ENCODE peak calls at places on chromosomes 5 and 9, in ten cellular contexts. One of them, this sample, is unnamed.

GRCh38 chr5:73311291-73312110 is 137.1 kb downstream of the FOXD1 start:
- DNase-seq in tibial artery: peak
- DNase-seq in natural killer cell: no peak
- DNase-seq in HFFc6: peak
- DNase-seq in osteoblast: peak
- DNase-seq in GM23338: peak
- DNase-seq in fibroblast of mammary gland: peak
- DNase-seq in cardiac fibroblast: peak
- DNase-seq in Calu3: peak
- DNase-seq in HFF-Myc: no peak
- DNase-seq in this sample: no peak

GRCh38 chr9:123262338-123262737 is 6.0 kb downstream of the STRBP start:
- DNase-seq in fibroblast of mammary gland: no peak
- DNase-seq in Calu3: no peak
- DNase-seq in HFFc6: no peak
- DNase-seq in cardiac fibroblast: no peak
- DNase-seq in natural killer cell: no peak
- DNase-seq in tibial artery: no peak
- DNase-seq in GM23338: no peak
- DNase-seq in HFF-Myc: no peak
- DNase-seq in osteoblast: no peak
- DNase-seq in this sample: no peak

GRCh38 chr5:4116834-4117233 is 521.2 kb downstream of the IRX1 start:
- DNase-seq in HFFc6: no peak
- DNase-seq in fibroblast of mammary gland: peak
- DNase-seq in HFF-Myc: no peak
- DNase-seq in natural killer cell: no peak
- DNase-seq in tibial artery: no peak
- DNase-seq in GM23338: no peak
- DNase-seq in cardiac fibroblast: peak
- DNase-seq in osteoblast: no peak
- DNase-seq in Calu3: no peak
- DNase-seq in this sample: no peak

GRCh38 chr5:112159435-112159834 is 259.6 kb downstream of the EPB41L4A start:
- DNase-seq in cardiac fibroblast: peak
- DNase-seq in GM23338: no peak
- DNase-seq in HFFc6: no peak
- DNase-seq in fibroblast of mammary gland: peak
- DNase-seq in Calu3: no peak
- DNase-seq in tibial artery: no peak
- DNase-seq in osteoblast: no peak
- DNase-seq in HFF-Myc: no peak
- DNase-seq in natural killer cell: no peak
- DNase-seq in this sample: no peak

GRCh38 chr9:124602204-124602603 is 95.0 kb upstream of the NR5A1 start:
- DNase-seq in HFF-Myc: no peak
- DNase-seq in tibial artery: no peak
- DNase-seq in natural killer cell: no peak
- DNase-seq in fibroblast of mammary gland: no peak
- DNase-seq in Calu3: no peak
- DNase-seq in osteoblast: no peak
- DNase-seq in GM23338: no peak
- DNase-seq in cardiac fibroblast: no peak
- DNase-seq in HFFc6: no peak
- DNase-seq in this sample: no peak

GRCh38 chr9:100011062-100011681 is 87.6 kb downstream of the ERP44 start:
- DNase-seq in tibial artery: no peak
- DNase-seq in cardiac fibroblast: peak
- DNase-seq in HFF-Myc: peak
- DNase-seq in HFFc6: peak
- DNase-seq in natural killer cell: no peak
- DNase-seq in osteoblast: peak
- DNase-seq in fibroblast of mammary gland: peak
- DNase-seq in GM23338: peak
- DNase-seq in Calu3: peak
- DNase-seq in this sample: peak

GRCh38 chr5:167814828-167815227 is 476.6 kb upstream of the WWC1 start:
- DNase-seq in natural killer cell: no peak
- DNase-seq in HFFc6: peak
- DNase-seq in GM23338: peak
- DNase-seq in HFF-Myc: peak
- DNase-seq in fibroblast of mammary gland: peak
- DNase-seq in tibial artery: no peak
- DNase-seq in cardiac fibroblast: peak
- DNase-seq in Calu3: no peak
- DNase-seq in osteoblast: peak
- DNase-seq in this sample: no peak

GRCh38 chr9:13971415-13971814 is 342.5 kb downstream of the NFIB start:
- DNase-seq in HFFc6: no peak
- DNase-seq in cardiac fibroblast: no peak
- DNase-seq in natural killer cell: no peak
- DNase-seq in Calu3: no peak
- DNase-seq in fibroblast of mammary gland: no peak
- DNase-seq in tibial artery: no peak
- DNase-seq in HFF-Myc: no peak
- DNase-seq in osteoblast: no peak
- DNase-seq in GM23338: no peak
- DNase-seq in this sample: no peak

GRCh38 chr5:145941096-145941676 is 4.8 kb downstream of the SH3RF2 start:
- DNase-seq in HFF-Myc: no peak
- DNase-seq in cardiac fibroblast: no peak
- DNase-seq in natural killer cell: no peak
- DNase-seq in HFFc6: peak
- DNase-seq in Calu3: no peak
- DNase-seq in osteoblast: no peak
- DNase-seq in tibial artery: no peak
- DNase-seq in GM23338: no peak
- DNase-seq in fibroblast of mammary gland: no peak
- DNase-seq in this sample: no peak

GRCh38 chr5:97854871-97855762 is 672.1 kb upstream of the RIOK2 start:
- DNase-seq in natural killer cell: no peak
- DNase-seq in fibroblast of mammary gland: peak
- DNase-seq in tibial artery: no peak
- DNase-seq in cardiac fibroblast: peak
- DNase-seq in HFFc6: no peak
- DNase-seq in HFF-Myc: no peak
- DNase-seq in osteoblast: peak
- DNase-seq in Calu3: no peak
- DNase-seq in GM23338: peak
- DNase-seq in this sample: no peak

GRCh38 chr5:2836133-2836532 is 84.7 kb upstream of the IRX2 start:
- DNase-seq in Calu3: no peak
- DNase-seq in osteoblast: no peak
- DNase-seq in GM23338: no peak
- DNase-seq in tibial artery: no peak
- DNase-seq in cardiac fibroblast: no peak
- DNase-seq in HFF-Myc: no peak
- DNase-seq in fibroblast of mammary gland: no peak
- DNase-seq in natural killer cell: no peak
- DNase-seq in HFFc6: no peak
- DNase-seq in this sample: no peak

GRCh38 chr5:75734913-75735789 is 17.9 kb upstream of the POC5 start:
- DNase-seq in tibial artery: no peak
- DNase-seq in HFFc6: peak
- DNase-seq in Calu3: peak
- DNase-seq in GM23338: peak
- DNase-seq in HFF-Myc: no peak
- DNase-seq in natural killer cell: no peak
- DNase-seq in fibroblast of mammary gland: peak
- DNase-seq in cardiac fibroblast: peak
- DNase-seq in osteoblast: peak
- DNase-seq in this sample: peak
- TF ChIP-seq CTCF in tibial artery: no peak
- TF ChIP-seq CTCF in HFFc6: peak
- TF ChIP-seq CTCF in Calu3: peak
- TF ChIP-seq CTCF in GM23338: peak
- TF ChIP-seq CTCF in HFF-Myc: peak
- TF ChIP-seq CTCF in natural killer cell: no peak
- TF ChIP-seq CTCF in fibroblast of mammary gland: peak
- TF ChIP-seq CTCF in cardiac fibroblast: peak
- TF ChIP-seq CTCF in osteoblast: peak
- TF ChIP-seq CTCF in this sample: peak

DNA sequence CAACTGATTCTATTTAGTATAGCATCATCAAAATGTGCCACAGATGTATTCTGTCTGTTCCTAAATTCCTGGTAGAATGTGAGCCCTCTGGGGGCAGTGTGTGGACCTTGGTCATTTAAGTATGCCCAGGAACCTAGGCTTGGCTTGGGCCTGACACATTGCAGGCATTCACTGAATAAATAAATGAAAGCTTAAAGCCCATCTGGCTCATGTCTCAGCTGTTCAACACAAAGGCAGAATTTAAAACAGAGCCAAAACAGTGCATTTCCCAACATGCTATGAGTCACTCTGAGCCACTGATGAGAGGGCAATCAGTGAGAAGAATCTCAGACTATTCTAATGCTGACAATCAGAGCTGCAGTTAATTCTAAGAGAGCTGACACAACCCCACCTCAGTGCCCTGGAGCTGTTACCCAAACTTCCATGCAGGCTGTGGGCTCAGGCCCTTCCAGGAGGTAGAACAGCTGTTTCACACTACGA is 8.1 kb downstream of the FAM193B start:
- DNase-seq in GM23338: no peak
- DNase-seq in cardiac fibroblast: peak
- DNase-seq in Calu3: peak
- DNase-seq in fibroblast of mammary gland: peak
- DNase-seq in HFF-Myc: peak
- DNase-seq in tibial artery: peak
- DNase-seq in osteoblast: peak
- DNase-seq in HFFc6: peak
- DNase-seq in natural killer cell: no peak
- DNase-seq in this sample: no peak
- TF ChIP-seq CTCF in GM23338: no peak
- TF ChIP-seq CTCF in cardiac fibroblast: no peak
- TF ChIP-seq CTCF in Calu3: no peak
- TF ChIP-seq CTCF in fibroblast of mammary gland: no peak
- TF ChIP-seq CTCF in HFF-Myc: no peak
- TF ChIP-seq CTCF in tibial artery: no peak
- TF ChIP-seq CTCF in osteoblast: peak
- TF ChIP-seq CTCF in HFFc6: peak
- TF ChIP-seq CTCF in natural killer cell: no peak
- TF ChIP-seq CTCF in this sample: no peak

DNA sequence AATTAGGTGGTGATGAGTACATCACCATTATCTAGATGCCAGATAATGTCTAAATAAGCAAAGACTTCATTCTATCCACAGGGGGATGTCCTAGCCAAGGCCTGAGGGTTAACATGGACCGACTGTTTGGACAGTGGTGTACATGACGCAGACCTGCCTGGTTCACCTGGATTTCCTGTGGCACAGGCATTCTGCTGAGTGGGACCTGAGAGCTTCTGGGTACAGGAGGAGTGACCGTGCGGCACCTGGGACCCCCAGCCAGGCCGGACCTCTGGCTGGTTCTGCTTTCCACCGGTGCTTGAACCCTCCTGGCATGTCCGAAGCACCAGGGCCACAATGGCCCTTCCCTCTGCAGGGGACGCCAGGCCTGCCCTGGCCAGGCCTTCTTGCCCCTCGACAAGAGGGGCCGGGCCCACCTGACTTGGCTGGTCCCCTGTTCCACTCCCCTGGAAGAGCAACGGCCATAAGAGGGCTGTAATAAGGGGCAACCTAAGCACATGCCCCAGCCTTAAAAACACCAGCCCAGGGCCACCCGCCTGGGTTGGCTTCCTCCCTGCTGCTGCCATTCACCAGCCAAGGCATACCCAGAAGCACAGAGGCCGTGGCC is 8.6 kb downstream of the GFPT2 start:
- DNase-seq in HFF-Myc: no peak
- DNase-seq in fibroblast of mammary gland: no peak
- DNase-seq in cardiac fibroblast: no peak
- DNase-seq in HFFc6: no peak
- DNase-seq in osteoblast: peak
- DNase-seq in natural killer cell: no peak
- DNase-seq in GM23338: no peak
- DNase-seq in tibial artery: no peak
- DNase-seq in Calu3: no peak
- DNase-seq in this sample: no peak
- TF ChIP-seq CTCF in HFF-Myc: no peak
- TF ChIP-seq CTCF in fibroblast of mammary gland: no peak
- TF ChIP-seq CTCF in cardiac fibroblast: no peak
- TF ChIP-seq CTCF in HFFc6: no peak
- TF ChIP-seq CTCF in osteoblast: no peak
- TF ChIP-seq CTCF in natural killer cell: no peak
- TF ChIP-seq CTCF in GM23338: no peak
- TF ChIP-seq CTCF in tibial artery: no peak
- TF ChIP-seq CTCF in Calu3: no peak
- TF ChIP-seq CTCF in this sample: no peak

DNA sequence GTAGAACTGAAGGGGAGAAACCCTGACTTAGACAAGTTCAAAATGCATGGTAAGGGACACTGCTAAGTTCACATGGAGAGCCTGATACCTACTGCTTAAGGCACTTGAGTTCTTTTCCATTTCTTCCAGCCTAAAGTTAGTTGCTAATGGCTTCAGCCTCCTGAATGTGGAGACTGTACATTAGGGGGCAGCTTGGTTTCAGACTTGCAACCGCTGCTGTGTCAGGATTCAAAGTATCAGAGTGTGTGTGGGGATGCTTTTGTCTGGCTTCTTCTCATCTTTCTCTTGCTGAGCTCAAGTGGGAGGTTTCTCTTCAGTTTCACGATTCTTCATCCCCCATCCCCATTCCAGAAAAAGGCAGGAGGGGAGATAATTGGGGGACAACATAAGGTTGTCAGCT is 49.4 kb downstream of the ATP10B start:
- DNase-seq in HFF-Myc: no peak
- DNase-seq in cardiac fibroblast: no peak
- DNase-seq in HFFc6: no peak
- DNase-seq in fibroblast of mammary gland: peak
- DNase-seq in osteoblast: no peak
- DNase-seq in natural killer cell: no peak
- DNase-seq in Calu3: peak
- DNase-seq in tibial artery: no peak
- DNase-seq in GM23338: no peak
- DNase-seq in this sample: no peak
- TF ChIP-seq CTCF in HFF-Myc: no peak
- TF ChIP-seq CTCF in cardiac fibroblast: no peak
- TF ChIP-seq CTCF in HFFc6: no peak
- TF ChIP-seq CTCF in fibroblast of mammary gland: no peak
- TF ChIP-seq CTCF in osteoblast: no peak
- TF ChIP-seq CTCF in natural killer cell: no peak
- TF ChIP-seq CTCF in Calu3: no peak
- TF ChIP-seq CTCF in tibial artery: no peak
- TF ChIP-seq CTCF in GM23338: no peak
- TF ChIP-seq CTCF in this sample: peak

DNA sequence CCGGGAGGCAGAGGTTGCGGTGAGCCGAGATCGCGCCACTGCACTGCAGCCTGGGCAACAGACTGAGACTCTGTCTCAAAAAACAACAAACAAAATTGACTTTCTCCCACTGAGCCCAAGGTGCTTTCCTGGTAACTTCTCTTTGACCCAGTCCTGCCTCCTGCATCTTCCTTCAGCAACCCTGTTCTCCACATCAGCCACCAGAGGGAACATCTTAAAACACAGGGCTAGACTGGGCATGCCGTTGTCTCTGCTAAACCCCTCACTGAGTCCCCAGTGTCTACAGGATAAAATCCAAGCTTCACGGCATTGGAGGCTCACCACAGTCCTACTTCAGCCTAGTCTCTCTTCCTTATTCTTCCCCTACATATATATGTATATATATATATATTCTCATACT is 39.8 kb upstream of the KCNMB1 start:
- DNase-seq in fibroblast of mammary gland: peak
- DNase-seq in tibial artery: no peak
- DNase-seq in GM23338: peak
- DNase-seq in natural killer cell: no peak
- DNase-seq in osteoblast: peak
- DNase-seq in cardiac fibroblast: peak
- DNase-seq in HFFc6: no peak
- DNase-seq in Calu3: peak
- DNase-seq in HFF-Myc: no peak
- DNase-seq in this sample: no peak
- TF ChIP-seq CTCF in fibroblast of mammary gland: peak
- TF ChIP-seq CTCF in tibial artery: peak
- TF ChIP-seq CTCF in GM23338: peak
- TF ChIP-seq CTCF in natural killer cell: no peak
- TF ChIP-seq CTCF in osteoblast: peak
- TF ChIP-seq CTCF in cardiac fibroblast: peak
- TF ChIP-seq CTCF in HFFc6: peak
- TF ChIP-seq CTCF in Calu3: no peak
- TF ChIP-seq CTCF in HFF-Myc: peak
- TF ChIP-seq CTCF in this sample: no peak

This sample was measured in GM13976.